ENCODE peak calls at places on chromosome 17, in eight cellular contexts. Y, J, U, Q, Z, H, A and X are unnamed samples.

GRCh38 chr17:29949708-29950107 is 8.3 kb downstream of the EFCAB5 start:
- DNase-seq in Z (no peak), Y (no peak), U (no peak), A (no peak), Q (no peak), J (no peak), H (no peak), X (no peak)

GRCh38 chr17:73650147-73650546 is 5.9 kb upstream of the SDK2 start:
- DNase-seq in Q (no peak), U (no peak), H (peak), Z (no peak), J (peak), A (no peak), Y (no peak), X (no peak)

GRCh38 chr17:41799366-41799765 is 12.4 kb downstream of the P3H4 start:
- DNase-seq in Z (no peak), U (no peak), A (no peak), H (no peak), Q (no peak), Y (no peak), J (peak), X (no peak)

GRCh38 chr17:77734371-77735050 is 224.0 kb upstream of the TNRC6C start:
- DNase-seq in U (peak), Q (no peak), J (no peak), Z (no peak), H (peak), A (no peak), Y (peak), X (no peak)

GRCh38 chr17:80892019-80892855 is 99.4 kb upstream of the CHMP6 start:
- DNase-seq in Y (peak), J (peak), U (peak), H (peak), A (peak), Q (peak), Z (no peak), X (no peak)

GRCh38 chr17:77995146-77995852 is 36.8 kb downstream of the TNRC6C start:
- DNase-seq in J (no peak), Z (no peak), A (no peak), Y (no peak), U (no peak), Q (peak), H (no peak), X (no peak)

GRCh38 chr17:78645421-78646295 is 68.5 kb upstream of the DNAH17 start:
- DNase-seq in U (no peak), Z (peak), Y (peak), A (peak), H (peak), J (peak), Q (peak), X (no peak)

GRCh38 chr17:64546716-64547115 is 39.9 kb downstream of the CEP95 start:
- DNase-seq in A (no peak), Z (no peak), H (no peak), U (no peak), Q (no peak), Y (no peak), J (no peak), X (no peak)

GRCh38 chr17:52106638-52107261 is 51.8 kb downstream of the CA10 start:
- DNase-seq in U (peak), J (peak), Q (peak), Z (peak), H (peak), A (no peak), Y (no peak), X (peak)

GRCh38 chr17:1830288-1830687 is 483 bp downstream of the RPA1 start:
- DNase-seq in H (peak), Y (no peak), U (no peak), Q (peak), Z (no peak), J (peak), A (no peak), X (peak)

GRCh38 chr17:37106049-37106448 is 157.3 kb downstream of the AATF start:
- DNase-seq in Z (no peak), A (no peak), Q (no peak), U (no peak), Y (no peak), J (no peak), H (no peak), X (no peak)

GRCh38 chr17:15406081-15406480 is 61.3 kb downstream of the CDRT4 start:
- DNase-seq in A (no peak), H (no peak), U (no peak), Y (no peak), J (no peak), Q (no peak), Z (no peak), X (no peak)

GRCh38 chr17:55500103-55500502 is 11.1 kb downstream of the SMIM36 start:
- DNase-seq in A (no peak), Q (no peak), Y (no peak), Z (no peak), H (no peak), J (no peak), U (no peak), X (no peak)

GRCh38 chr17:8518858-8519257 is 83.2 kb downstream of the NDEL1 start:
- DNase-seq in Z (no peak), Q (no peak), U (no peak), J (no peak), Y (no peak), A (no peak), H (no peak), X (no peak)

GRCh38 chr17:44197980-44198720 is 1.5 kb downstream of the ATXN7L3 start:
- DNase-seq in A (no peak), U (peak), J (peak), Y (peak), Z (no peak), H (peak), Q (peak), X (no peak)

GRCh38 chr17:79831367-79832210 is 7.7 kb downstream of the CBX4 start:
- DNase-seq in Z (no peak), Y (peak), A (no peak), J (no peak), Q (no peak), H (peak), U (no peak), X (peak)

GRCh38 chr17:1648582-1649115 is 1.0 kb downstream of the RILP start:
- DNase-seq in U (peak), Y (peak), J (peak), H (peak), A (peak), Z (peak), Q (peak), X (peak)

GRCh38 chr17:51166987-51167931 is 1.0 kb downstream of the NME2 start:
- DNase-seq in Q (peak), U (no peak), J (peak), Z (peak), H (peak), A (peak), Y (no peak), X (peak)

GRCh38 chr17:78369791-78370381 is 8.6 kb upstream of the PGS1 start:
- DNase-seq in J (no peak), U (no peak), H (no peak), Z (no peak), Q (no peak), A (no peak), Y (no peak), X (no peak)

GRCh38 chr17:19418312-19418992 is 7.4 kb downstream of the RNF112 start:
- DNase-seq in J (peak), H (peak), A (no peak), Z (no peak), U (no peak), Y (no peak), Q (peak), X (no peak)

GRCh38 chr17:34827008-34827407 is 134.3 kb downstream of the CCT6B start:
- DNase-seq in J (peak), Y (no peak), A (no peak), Q (no peak), U (no peak), H (peak), Z (no peak), X (no peak)

GRCh38 chr17:79294459-79295071 is 219.9 kb downstream of the ENGASE start:
- DNase-seq in J (peak), H (peak), Q (peak), Z (peak), A (peak), U (no peak), Y (peak), X (peak)

GRCh38 chr17:18229254-18229653 is 3.8 kb downstream of the LLGL1 start:
- DNase-seq in U (no peak), J (no peak), H (no peak), A (no peak), Y (no peak), Q (no peak), Z (no peak), X (no peak)

GRCh38 chr17:76132574-76133338 is 8.3 kb downstream of the FOXJ1 start:
- DNase-seq in J (peak), H (peak), Y (peak), Z (no peak), A (no peak), U (no peak), Q (no peak), X (no peak)

GRCh38 chr17:70976447-70976846 is 807.1 kb downstream of the KCNJ2 start:
- DNase-seq in H (no peak), Y (no peak), Z (no peak), A (no peak), U (no peak), J (no peak), Q (no peak), X (no peak)

GRCh38 chr17:75991396-75991795 is 9.3 kb upstream of the CDK3 start:
- DNase-seq in Q (no peak), Y (no peak), U (no peak), A (no peak), J (no peak), H (no peak), Z (no peak), X (no peak)

GRCh38 chr17:73338050-73338491 is 26.3 kb upstream of the CDC42EP4 start:
- DNase-seq in A (no peak), Q (no peak), H (no peak), Y (no peak), Z (no peak), U (no peak), J (no peak), X (no peak)

GRCh38 chr17:81388091-81388611 is 7.1 kb upstream of the BAHCC1 start:
- DNase-seq in A (no peak), J (no peak), Y (no peak), U (no peak), H (no peak), Q (no peak), Z (no peak), X (no peak)

GRCh38 chr17:78979780-78980623 is at the start of gene LGALS3BP:
- DNase-seq in A (no peak), U (peak), J (peak), Y (peak), Z (no peak), H (peak), Q (peak), X (no peak)

GRCh38 chr17:17055286-17056166 is 13.3 kb downstream of the MPRIP start:
- DNase-seq in U (no peak), Z (no peak), Q (no peak), J (no peak), H (no peak), Y (no peak), A (no peak), X (no peak)

GRCh38 chr17:20302191-20302917 is 165.0 kb downstream of the LGALS9B start:
- DNase-seq in U (no peak), Z (no peak), A (no peak), Q (no peak), Y (no peak), J (no peak), H (no peak), X (no peak)